ENCODE peak calls at places on chromosomes 11 and 22, in ten cellular contexts. One of them, this sample, is unnamed.

GRCh38 chr11:64712430-64713030 is 10.5 kb downstream of the NRXN2 start:
- DNase-seq in uterus: no peak
- DNase-seq in HL-60: no peak
- DNase-seq in adrenal gland: no peak
- DNase-seq in brain microvascular endothelial cell: no peak
- DNase-seq in DND-41: no peak
- DNase-seq in bronchial epithelial cell: no peak
- DNase-seq in left lung: no peak
- DNase-seq in AG09309: no peak
- DNase-seq in fibroblast of lung: no peak
- DNase-seq in this sample: no peak

GRCh38 chr11:111730871-111731591 is 35.2 kb downstream of the PPP2R1B start:
- DNase-seq in fibroblast of lung: peak; percentile 62
- DNase-seq in HL-60: no peak
- DNase-seq in DND-41: no peak
- DNase-seq in uterus: no peak
- DNase-seq in left lung: no peak
- DNase-seq in brain microvascular endothelial cell: peak; percentile 90
- DNase-seq in adrenal gland: no peak
- DNase-seq in bronchial epithelial cell: peak; percentile 77
- DNase-seq in AG09309: no peak
- DNase-seq in this sample: no peak

GRCh38 chr11:1880746-1881441 is 10.8 kb downstream of the PRR33 start:
- DNase-seq in left lung: no peak
- DNase-seq in AG09309: no peak
- DNase-seq in brain microvascular endothelial cell: no peak
- DNase-seq in uterus: peak; percentile 19
- DNase-seq in DND-41: no peak
- DNase-seq in bronchial epithelial cell: no peak
- DNase-seq in fibroblast of lung: no peak
- DNase-seq in HL-60: no peak
- DNase-seq in adrenal gland: no peak
- DNase-seq in this sample: no peak

GRCh38 chr22:42283288-42284229 is 13.1 kb upstream of the TCF20 start:
- DNase-seq in left lung: no peak
- DNase-seq in adrenal gland: no peak
- DNase-seq in bronchial epithelial cell: no peak
- DNase-seq in AG09309: no peak
- DNase-seq in fibroblast of lung: peak; percentile 20
- DNase-seq in uterus: no peak
- DNase-seq in HL-60: no peak
- DNase-seq in brain microvascular endothelial cell: no peak
- DNase-seq in DND-41: no peak
- DNase-seq in this sample: no peak

GRCh38 chr22:36398602-36399472 is 11.1 kb upstream of the MYH9 start:
- DNase-seq in DND-41: no peak
- DNase-seq in left lung: no peak
- DNase-seq in adrenal gland: no peak
- DNase-seq in AG09309: no peak
- DNase-seq in uterus: no peak
- DNase-seq in brain microvascular endothelial cell: peak; percentile 84
- DNase-seq in HL-60: no peak
- DNase-seq in bronchial epithelial cell: peak; percentile 95
- DNase-seq in fibroblast of lung: peak; percentile 94
- DNase-seq in this sample: no peak

GRCh38 chr11:68373810-68374501 is 61.6 kb downstream of the LRP5 start:
- DNase-seq in adrenal gland: peak; percentile 71
- DNase-seq in AG09309: no peak
- DNase-seq in left lung: no peak
- DNase-seq in fibroblast of lung: peak; percentile 12
- DNase-seq in DND-41: no peak
- DNase-seq in HL-60: no peak
- DNase-seq in uterus: peak; percentile 51
- DNase-seq in brain microvascular endothelial cell: no peak
- DNase-seq in bronchial epithelial cell: no peak
- DNase-seq in this sample: no peak

GRCh38 chr11:47348859-47349258 is 3.6 kb downstream of the MYBPC3 start:
- DNase-seq in bronchial epithelial cell: no peak
- DNase-seq in HL-60: peak; percentile 74
- DNase-seq in DND-41: peak; percentile 51
- DNase-seq in uterus: no peak
- DNase-seq in brain microvascular endothelial cell: peak; percentile 31
- DNase-seq in left lung: no peak
- DNase-seq in adrenal gland: peak; percentile 65
- DNase-seq in fibroblast of lung: no peak
- DNase-seq in AG09309: no peak
- DNase-seq in this sample: peak; percentile 51

GRCh38 chr11:86637976-86638375 is 34.4 kb downstream of the ME3 start:
- DNase-seq in left lung: no peak
- DNase-seq in HL-60: no peak
- DNase-seq in DND-41: peak; percentile 67
- DNase-seq in brain microvascular endothelial cell: no peak
- DNase-seq in adrenal gland: no peak
- DNase-seq in AG09309: no peak
- DNase-seq in fibroblast of lung: peak; percentile 73
- DNase-seq in bronchial epithelial cell: no peak
- DNase-seq in uterus: no peak
- DNase-seq in this sample: peak; percentile 8

GRCh38 chr22:41976070-41976901 is 7.0 kb downstream of the SEPTIN3 start:
- DNase-seq in HL-60: peak; percentile 13
- DNase-seq in left lung: peak; percentile 91
- DNase-seq in adrenal gland: peak; percentile 33
- DNase-seq in AG09309: no peak
- DNase-seq in brain microvascular endothelial cell: no peak
- DNase-seq in bronchial epithelial cell: no peak
- DNase-seq in uterus: no peak
- DNase-seq in fibroblast of lung: no peak
- DNase-seq in DND-41: peak; percentile 49
- DNase-seq in this sample: peak; percentile 38

GRCh38 chr22:42376721-42377177 is 55.5 kb downstream of the NFAM1 start:
- DNase-seq in AG09309: no peak
- DNase-seq in left lung: no peak
- DNase-seq in DND-41: no peak
- DNase-seq in adrenal gland: peak; percentile 67
- DNase-seq in brain microvascular endothelial cell: no peak
- DNase-seq in HL-60: no peak
- DNase-seq in fibroblast of lung: peak; percentile 20
- DNase-seq in uterus: peak; percentile 83
- DNase-seq in bronchial epithelial cell: no peak
- DNase-seq in this sample: peak; percentile 13

GRCh38 chr11:27720277-27720830 is 20.1 kb upstream of the BDNF start:
- DNase-seq in DND-41: no peak
- DNase-seq in uterus: no peak
- DNase-seq in brain microvascular endothelial cell: peak; percentile 42
- DNase-seq in left lung: no peak
- DNase-seq in HL-60: no peak
- DNase-seq in fibroblast of lung: peak; percentile 58
- DNase-seq in bronchial epithelial cell: peak; percentile 29
- DNase-seq in adrenal gland: peak; percentile 53
- DNase-seq in AG09309: no peak
- DNase-seq in this sample: peak; percentile 18

GRCh38 chr11:44980533-44981427 is 30.1 kb upstream of the TP53I11 start:
- DNase-seq in brain microvascular endothelial cell: no peak
- DNase-seq in DND-41: no peak
- DNase-seq in fibroblast of lung: no peak
- DNase-seq in left lung: peak; percentile 51
- DNase-seq in uterus: no peak
- DNase-seq in HL-60: no peak
- DNase-seq in bronchial epithelial cell: no peak
- DNase-seq in adrenal gland: no peak
- DNase-seq in AG09309: no peak
- DNase-seq in this sample: no peak
- H3K4me3 ChIP-seq in brain microvascular endothelial cell: no peak overlapping the region
- H3K4me3 ChIP-seq in DND-41: no peak overlapping the region
- H3K4me3 ChIP-seq in fibroblast of lung: no peak overlapping the region
- H3K4me3 ChIP-seq in left lung: no peak overlapping the region
- H3K4me3 ChIP-seq in uterus: no peak overlapping the region
- H3K4me3 ChIP-seq in HL-60: no peak overlapping the region
- H3K4me3 ChIP-seq in bronchial epithelial cell: no peak overlapping the region
- H3K4me3 ChIP-seq in adrenal gland: no peak overlapping the region
- H3K4me3 ChIP-seq in AG09309: no peak overlapping the region
- H3K4me3 ChIP-seq in this sample: no peak overlapping the region

DNA sequence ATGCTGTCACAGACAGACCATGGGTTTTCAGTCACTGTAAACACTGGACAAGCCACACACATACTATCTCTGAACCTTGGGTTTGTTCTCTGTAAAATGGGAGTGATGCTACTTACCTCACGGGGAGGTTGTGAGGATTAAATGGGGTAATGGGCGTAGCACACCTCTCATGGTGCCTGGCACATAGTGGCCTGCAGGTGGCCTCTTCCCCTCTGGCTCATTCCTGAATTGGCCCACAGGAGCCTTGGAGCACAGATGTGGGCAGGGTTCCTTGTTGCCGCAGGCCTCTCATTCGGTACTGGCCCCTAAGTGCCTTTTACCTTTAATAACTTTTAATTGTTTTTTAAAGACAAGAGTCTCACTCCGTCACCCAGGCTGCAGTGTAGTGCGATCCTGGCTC is 11.7 kb downstream of the MICAL2 start:
- DNase-seq in fibroblast of lung: no peak
- DNase-seq in adrenal gland: no peak
- DNase-seq in bronchial epithelial cell: no peak
- DNase-seq in left lung: no peak
- DNase-seq in brain microvascular endothelial cell: no peak
- DNase-seq in uterus: no peak
- DNase-seq in HL-60: no peak
- DNase-seq in DND-41: no peak
- DNase-seq in AG09309: no peak
- DNase-seq in this sample: peak; percentile 26
- TF ChIP-seq CTCF in fibroblast of lung: peak; percentile 27
- TF ChIP-seq CTCF in adrenal gland: no peak
- TF ChIP-seq CTCF in bronchial epithelial cell: peak; percentile 68
- TF ChIP-seq CTCF in left lung: peak; percentile 40
- TF ChIP-seq CTCF in brain microvascular endothelial cell: peak; percentile 69
- TF ChIP-seq CTCF in uterus: peak; percentile 27
- TF ChIP-seq CTCF in HL-60: peak; percentile 12
- TF ChIP-seq CTCF in DND-41: peak; percentile 57
- TF ChIP-seq CTCF in AG09309: no peak
- TF ChIP-seq CTCF in this sample: peak; percentile 39

GRCh38 chr11:102268985-102269470 is 48.3 kb upstream of the BIRC3 start:
- DNase-seq in left lung: no peak
- DNase-seq in fibroblast of lung: no peak
- DNase-seq in uterus: no peak
- DNase-seq in adrenal gland: no peak
- DNase-seq in DND-41: no peak
- DNase-seq in brain microvascular endothelial cell: no peak
- DNase-seq in bronchial epithelial cell: no peak
- DNase-seq in HL-60: no peak
- DNase-seq in AG09309: no peak
- DNase-seq in this sample: no peak

GRCh38 chr11:102268083-102268984 is 49.0 kb upstream of the BIRC3 start:
- DNase-seq in bronchial epithelial cell: peak; percentile 85
- DNase-seq in DND-41: peak; percentile 15
- DNase-seq in fibroblast of lung: peak; percentile 71
- DNase-seq in HL-60: peak; percentile 39
- DNase-seq in AG09309: no peak
- DNase-seq in brain microvascular endothelial cell: peak; percentile 36
- DNase-seq in adrenal gland: peak; percentile 90
- DNase-seq in uterus: peak; percentile 79
- DNase-seq in left lung: peak; percentile 93
- DNase-seq in this sample: peak; percentile 67

GRCh38 chr11:102267602-102268001 is 49.7 kb upstream of the BIRC3 start:
- DNase-seq in fibroblast of lung: peak; percentile 82
- DNase-seq in bronchial epithelial cell: peak; percentile 70
- DNase-seq in adrenal gland: peak; percentile 23
- DNase-seq in HL-60: no peak
- DNase-seq in left lung: no peak
- DNase-seq in brain microvascular endothelial cell: peak; percentile 39
- DNase-seq in uterus: no peak
- DNase-seq in DND-41: no peak
- DNase-seq in AG09309: peak; percentile 47
- DNase-seq in this sample: no peak

GRCh38 chr11:102272047-102272824 is 45.0 kb upstream of the BIRC3 start:
- DNase-seq in adrenal gland: no peak
- DNase-seq in left lung: no peak
- DNase-seq in bronchial epithelial cell: no peak
- DNase-seq in AG09309: no peak
- DNase-seq in HL-60: no peak
- DNase-seq in uterus: no peak
- DNase-seq in brain microvascular endothelial cell: no peak
- DNase-seq in fibroblast of lung: no peak
- DNase-seq in DND-41: no peak
- DNase-seq in this sample: no peak

DNA sequence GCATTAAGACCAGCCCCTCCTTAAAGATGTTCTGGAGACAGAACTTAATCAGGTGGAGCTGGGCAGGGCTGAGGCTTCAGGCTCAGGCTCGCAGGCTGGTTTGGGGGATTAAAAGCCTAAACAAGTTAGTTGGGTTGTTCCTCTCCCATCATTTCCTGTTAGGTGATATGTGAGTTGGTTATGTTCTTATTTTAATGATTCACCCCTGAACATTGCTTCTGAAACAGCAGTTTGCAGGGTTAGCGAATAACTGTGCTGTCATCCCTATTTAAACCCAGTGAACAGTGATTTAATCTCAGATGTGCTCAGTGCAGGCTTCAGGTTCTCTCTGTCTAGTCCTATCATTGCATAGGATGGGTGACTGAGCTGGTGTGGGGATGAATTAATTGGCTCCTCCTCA is 47.4 kb upstream of the BIRC3 start:
- DNase-seq in left lung: no peak
- DNase-seq in HL-60: no peak
- DNase-seq in AG09309: no peak
- DNase-seq in brain microvascular endothelial cell: peak; percentile 48
- DNase-seq in uterus: no peak
- DNase-seq in DND-41: no peak
- DNase-seq in bronchial epithelial cell: peak; percentile 97
- DNase-seq in fibroblast of lung: peak; percentile 74
- DNase-seq in adrenal gland: no peak
- DNase-seq in this sample: no peak
- H3K4me3 ChIP-seq in left lung: no peak overlapping the region
- H3K4me3 ChIP-seq in HL-60: no peak overlapping the region
- H3K4me3 ChIP-seq in AG09309: no peak overlapping the region
- H3K4me3 ChIP-seq in brain microvascular endothelial cell: no peak overlapping the region
- H3K4me3 ChIP-seq in uterus: no peak overlapping the region
- H3K4me3 ChIP-seq in DND-41: no peak overlapping the region
- H3K4me3 ChIP-seq in bronchial epithelial cell: no peak overlapping the region
- H3K4me3 ChIP-seq in fibroblast of lung: no peak overlapping the region
- H3K4me3 ChIP-seq in adrenal gland: no peak overlapping the region
- H3K4me3 ChIP-seq in this sample: no peak overlapping the region

GRCh38 chr11:81655351-81655750 is 1078.3 kb downstream of the FAM181B start:
- DNase-seq in DND-41: no peak
- DNase-seq in bronchial epithelial cell: no peak
- DNase-seq in brain microvascular endothelial cell: peak; percentile 34
- DNase-seq in HL-60: no peak
- DNase-seq in adrenal gland: no peak
- DNase-seq in AG09309: no peak
- DNase-seq in uterus: no peak
- DNase-seq in left lung: no peak
- DNase-seq in fibroblast of lung: no peak
- DNase-seq in this sample: no peak

DNA sequence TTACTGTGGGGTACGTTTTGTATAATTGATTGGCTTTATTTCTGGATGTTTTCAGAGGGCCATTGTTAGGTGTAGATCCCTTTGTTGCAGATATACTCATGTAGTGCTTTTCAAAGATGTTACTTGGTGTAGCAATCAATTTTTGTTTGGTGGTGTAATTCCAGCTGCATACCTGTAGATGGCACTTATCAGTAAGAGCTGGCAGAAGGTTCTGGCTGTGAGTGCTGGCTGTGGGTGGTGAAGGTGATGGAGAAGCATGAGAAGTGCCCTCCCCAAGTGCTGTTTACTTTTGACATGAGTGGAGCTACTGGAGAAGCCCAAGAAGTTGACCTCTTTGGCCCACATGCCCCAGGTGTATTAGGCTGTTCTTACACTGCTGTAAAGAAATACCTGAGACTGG is 1074.9 kb downstream of the FAM181B start:
- DNase-seq in AG09309: no peak
- DNase-seq in DND-41: no peak
- DNase-seq in HL-60: peak; percentile 21
- DNase-seq in uterus: no peak
- DNase-seq in fibroblast of lung: peak; percentile 5
- DNase-seq in left lung: no peak
- DNase-seq in bronchial epithelial cell: peak; percentile 44
- DNase-seq in adrenal gland: peak; percentile 3
- DNase-seq in brain microvascular endothelial cell: peak; percentile 21
- DNase-seq in this sample: peak; percentile 49
- TF ChIP-seq CTCF in AG09309: peak; percentile 27
- TF ChIP-seq CTCF in DND-41: peak; percentile 61
- TF ChIP-seq CTCF in HL-60: peak; percentile 53
- TF ChIP-seq CTCF in uterus: no peak
- TF ChIP-seq CTCF in fibroblast of lung: peak; percentile 7
- TF ChIP-seq CTCF in left lung: no peak
- TF ChIP-seq CTCF in bronchial epithelial cell: peak; percentile 63
- TF ChIP-seq CTCF in adrenal gland: peak; percentile 13
- TF ChIP-seq CTCF in brain microvascular endothelial cell: peak; percentile 60
- TF ChIP-seq CTCF in this sample: peak; percentile 64